ENCODE peak calls at places on chromosomes 4 and X, in four cellular contexts. One of them, this sample, is unnamed.

GRCh38 chrX:19709812-19710518 is 177.4 kb downstream of the SH3KBP1 start:
- DNase-seq in mucosa of descending colon: no peak
- DNase-seq in colonic mucosa: no peak
- DNase-seq in WTC11: no peak
- DNase-seq in this sample: no peak

GRCh38 chr4:142095886-142096605 is 459.7 kb downstream of the IL15 start:
- DNase-seq in mucosa of descending colon: no peak
- DNase-seq in colonic mucosa: no peak
- DNase-seq in WTC11: no peak
- DNase-seq in this sample: no peak

GRCh38 chr4:8819421-8820177 is 52.0 kb downstream of the HMX1 start:
- DNase-seq in mucosa of descending colon: no peak
- DNase-seq in colonic mucosa: no peak
- DNase-seq in WTC11: no peak
- DNase-seq in this sample: no peak

GRCh38 chr4:41216294-41217019 is 2.1 kb upstream of the APBB2 start:
- DNase-seq in mucosa of descending colon: peak
- DNase-seq in colonic mucosa: peak
- DNase-seq in WTC11: peak
- DNase-seq in this sample: peak

GRCh38 chr4:87240341-87240740 is 19.9 kb upstream of the KLHL8 start:
- DNase-seq in mucosa of descending colon: no peak
- DNase-seq in colonic mucosa: no peak
- DNase-seq in WTC11: no peak
- DNase-seq in this sample: no peak

GRCh38 chrX:71366674-71367256 is 608 bp downstream of the TAF1 start:
- DNase-seq in mucosa of descending colon: peak
- DNase-seq in colonic mucosa: peak
- DNase-seq in WTC11: peak
- DNase-seq in this sample: no peak

GRCh38 chrX:141760761-141761160 is 62.2 kb upstream of the SPANXD start:
- DNase-seq in mucosa of descending colon: no peak
- DNase-seq in colonic mucosa: no peak
- DNase-seq in WTC11: no peak
- DNase-seq in this sample: no peak

GRCh38 chrX:46665232-46666162 is 91.9 kb downstream of the CHST7 start:
- DNase-seq in mucosa of descending colon: no peak
- DNase-seq in colonic mucosa: no peak
- DNase-seq in WTC11: no peak
- DNase-seq in this sample: no peak

GRCh38 chrX:150548684-150549083 is 19.7 kb upstream of the MTM1 start:
- DNase-seq in mucosa of descending colon: no peak
- DNase-seq in colonic mucosa: no peak
- DNase-seq in WTC11: no peak
- DNase-seq in this sample: no peak

GRCh38 chr4:141140271-141141205 is 7.3 kb upstream of the RNF150 start:
- DNase-seq in mucosa of descending colon: no peak
- DNase-seq in colonic mucosa: no peak
- DNase-seq in WTC11: no peak
- DNase-seq in this sample: no peak

GRCh38 chrX:139559383-139560042 is 29.0 kb downstream of the F9 start:
- DNase-seq in mucosa of descending colon: no peak
- DNase-seq in colonic mucosa: peak
- DNase-seq in WTC11: peak
- DNase-seq in this sample: peak

GRCh38 chr4:48602222-48602621 is 112.2 kb downstream of the ZAR1 start:
- DNase-seq in mucosa of descending colon: no peak
- DNase-seq in colonic mucosa: no peak
- DNase-seq in WTC11: no peak
- DNase-seq in this sample: no peak

GRCh38 chrX:56978172-56978571 is 17.2 kb downstream of the SPIN3 start:
- DNase-seq in mucosa of descending colon: no peak
- DNase-seq in colonic mucosa: peak
- DNase-seq in WTC11: peak
- DNase-seq in this sample: peak

GRCh38 chr4:159451006-159451405 is 348.1 kb downstream of the RAPGEF2 start:
- DNase-seq in mucosa of descending colon: no peak
- DNase-seq in colonic mucosa: no peak
- DNase-seq in WTC11: no peak
- DNase-seq in this sample: no peak

GRCh38 chrX:109537324-109537665 is 651 bp downstream of the NXT2 start:
- DNase-seq in mucosa of descending colon: no peak
- DNase-seq in colonic mucosa: peak
- DNase-seq in WTC11: no peak
- DNase-seq in this sample: no peak

GRCh38 chr4:156774422-156774821 is 197.2 kb downstream of the PDGFC start:
- DNase-seq in mucosa of descending colon: no peak
- DNase-seq in colonic mucosa: no peak
- DNase-seq in WTC11: no peak
- DNase-seq in this sample: no peak

GRCh38 chr4:24840362-24840761 is 45.0 kb downstream of the SOD3 start:
- DNase-seq in mucosa of descending colon: no peak
- DNase-seq in colonic mucosa: no peak
- DNase-seq in WTC11: no peak
- DNase-seq in this sample: no peak

GRCh38 chr4:83248486-83248885 is 36.1 kb downstream of the COQ2 start:
- DNase-seq in mucosa of descending colon: no peak
- DNase-seq in colonic mucosa: peak
- DNase-seq in WTC11: no peak
- DNase-seq in this sample: no peak

GRCh38 chr4:39354178-39354503 is 12.0 kb downstream of the RFC1 start:
- DNase-seq in mucosa of descending colon: no peak
- DNase-seq in colonic mucosa: no peak
- DNase-seq in WTC11: no peak
- DNase-seq in this sample: no peak

GRCh38 chrX:135425026-135425425 is 3.3 kb downstream of the SMIM10L2A start:
- DNase-seq in mucosa of descending colon: peak
- DNase-seq in colonic mucosa: no peak
- DNase-seq in WTC11: no peak
- DNase-seq in this sample: no peak

GRCh38 chrX:153829799-153830631 is at the start of gene PDZD4:
- DNase-seq in mucosa of descending colon: no peak
- DNase-seq in colonic mucosa: no peak
- DNase-seq in WTC11: peak
- DNase-seq in this sample: peak

GRCh38 chr4:78645853-78646757 is 94.5 kb downstream of the ANXA3 start:
- DNase-seq in mucosa of descending colon: peak
- DNase-seq in colonic mucosa: peak
- DNase-seq in WTC11: no peak
- DNase-seq in this sample: no peak

GRCh38 chrX:150487369-150488094 is 80.9 kb upstream of the MTM1 start:
- DNase-seq in mucosa of descending colon: no peak
- DNase-seq in colonic mucosa: no peak
- DNase-seq in WTC11: no peak
- DNase-seq in this sample: no peak

GRCh38 chr4:162163892-162164759 is at the start of gene FSTL5:
- DNase-seq in mucosa of descending colon: peak
- DNase-seq in colonic mucosa: peak
- DNase-seq in WTC11: peak
- DNase-seq in this sample: peak

GRCh38 chrX:134990475-134991473 is at the start of gene SMIM10:
- DNase-seq in mucosa of descending colon: peak
- DNase-seq in colonic mucosa: peak
- DNase-seq in WTC11: peak
- DNase-seq in this sample: no peak

GRCh38 chrX:149948001-149948400 is 9.7 kb upstream of the EOLA2 start:
- DNase-seq in mucosa of descending colon: no peak
- DNase-seq in colonic mucosa: no peak
- DNase-seq in WTC11: no peak
- DNase-seq in this sample: no peak

GRCh38 chrX:44314259-44314734 is 29.2 kb downstream of the EFHC2 start:
- DNase-seq in mucosa of descending colon: no peak
- DNase-seq in colonic mucosa: peak
- DNase-seq in WTC11: peak
- DNase-seq in this sample: no peak

GRCh38 chrX:65644621-65645287 is 22.7 kb upstream of the MSN start:
- DNase-seq in mucosa of descending colon: peak
- DNase-seq in colonic mucosa: peak
- DNase-seq in WTC11: no peak
- DNase-seq in this sample: no peak

GRCh38 chr4:140049924-140050681 is 103.9 kb downstream of the MAML3 start:
- DNase-seq in mucosa of descending colon: no peak
- DNase-seq in colonic mucosa: no peak
- DNase-seq in WTC11: peak
- DNase-seq in this sample: peak

GRCh38 chr4:119113033-119113655 is 22.5 kb upstream of the MYOZ2 start:
- DNase-seq in mucosa of descending colon: no peak
- DNase-seq in colonic mucosa: no peak
- DNase-seq in WTC11: no peak
- DNase-seq in this sample: no peak

GRCh38 chrX:134254511-134254910 is 17.5 kb downstream of the CCDC160 start:
- DNase-seq in mucosa of descending colon: no peak
- DNase-seq in colonic mucosa: no peak
- DNase-seq in WTC11: no peak
- DNase-seq in this sample: no peak

GRCh38 chrX:46244451-46244850 is 300.8 kb downstream of the ZNF674 start:
- DNase-seq in mucosa of descending colon: no peak
- DNase-seq in colonic mucosa: no peak
- DNase-seq in WTC11: no peak
- DNase-seq in this sample: no peak

GRCh38 chr4:125522588-125522987 is 207.8 kb downstream of the FAT4 start:
- DNase-seq in mucosa of descending colon: no peak
- DNase-seq in colonic mucosa: no peak
- DNase-seq in WTC11: no peak
- DNase-seq in this sample: no peak

GRCh38 chr4:6782846-6783110 is 251 bp downstream of the KIAA0232 start:
- DNase-seq in mucosa of descending colon: no peak
- DNase-seq in colonic mucosa: no peak
- DNase-seq in WTC11: no peak
- DNase-seq in this sample: no peak

GRCh38 chr4:112523008-112523440 is 7.0 kb upstream of the NEUROG2 start:
- DNase-seq in mucosa of descending colon: no peak
- DNase-seq in colonic mucosa: no peak
- DNase-seq in WTC11: peak
- DNase-seq in this sample: peak
- TF ChIP-seq CTCF in mucosa of descending colon: no peak
- TF ChIP-seq CTCF in colonic mucosa: no peak
- TF ChIP-seq CTCF in WTC11: no peak
- TF ChIP-seq CTCF in this sample: peak

GRCh38 chrX:40538391-40538790 is 42.4 kb upstream of the ATP6AP2 start:
- DNase-seq in mucosa of descending colon: no peak
- DNase-seq in colonic mucosa: no peak
- DNase-seq in WTC11: no peak
- DNase-seq in this sample: no peak

GRCh38 chrX:40537310-40537709 is 43.5 kb upstream of the ATP6AP2 start:
- DNase-seq in mucosa of descending colon: no peak
- DNase-seq in colonic mucosa: no peak
- DNase-seq in WTC11: no peak
- DNase-seq in this sample: no peak

GRCh38 chrX:40542208-40542607 is 38.6 kb upstream of the ATP6AP2 start:
- DNase-seq in mucosa of descending colon: no peak
- DNase-seq in colonic mucosa: no peak
- DNase-seq in WTC11: no peak
- DNase-seq in this sample: no peak

GRCh38 chrX:40542972-40543371 is 37.8 kb upstream of the ATP6AP2 start:
- DNase-seq in mucosa of descending colon: no peak
- DNase-seq in colonic mucosa: no peak
- DNase-seq in WTC11: no peak
- DNase-seq in this sample: no peak

GRCh38 chrX:40539214-40540142 is 41.3 kb upstream of the ATP6AP2 start:
- DNase-seq in mucosa of descending colon: peak
- DNase-seq in colonic mucosa: peak
- DNase-seq in WTC11: peak
- DNase-seq in this sample: peak
- TF ChIP-seq CTCF in mucosa of descending colon: no peak
- TF ChIP-seq CTCF in colonic mucosa: peak
- TF ChIP-seq CTCF in WTC11: no peak
- TF ChIP-seq CTCF in this sample: peak

GRCh38 chr4:146255463-146255862 is 41.1 kb downstream of the REELD1 start:
- DNase-seq in mucosa of descending colon: no peak
- DNase-seq in colonic mucosa: no peak
- DNase-seq in WTC11: no peak
- DNase-seq in this sample: no peak
- TF ChIP-seq CTCF in mucosa of descending colon: no peak
- TF ChIP-seq CTCF in colonic mucosa: no peak
- TF ChIP-seq CTCF in WTC11: no peak
- TF ChIP-seq CTCF in this sample: no peak

DNA sequence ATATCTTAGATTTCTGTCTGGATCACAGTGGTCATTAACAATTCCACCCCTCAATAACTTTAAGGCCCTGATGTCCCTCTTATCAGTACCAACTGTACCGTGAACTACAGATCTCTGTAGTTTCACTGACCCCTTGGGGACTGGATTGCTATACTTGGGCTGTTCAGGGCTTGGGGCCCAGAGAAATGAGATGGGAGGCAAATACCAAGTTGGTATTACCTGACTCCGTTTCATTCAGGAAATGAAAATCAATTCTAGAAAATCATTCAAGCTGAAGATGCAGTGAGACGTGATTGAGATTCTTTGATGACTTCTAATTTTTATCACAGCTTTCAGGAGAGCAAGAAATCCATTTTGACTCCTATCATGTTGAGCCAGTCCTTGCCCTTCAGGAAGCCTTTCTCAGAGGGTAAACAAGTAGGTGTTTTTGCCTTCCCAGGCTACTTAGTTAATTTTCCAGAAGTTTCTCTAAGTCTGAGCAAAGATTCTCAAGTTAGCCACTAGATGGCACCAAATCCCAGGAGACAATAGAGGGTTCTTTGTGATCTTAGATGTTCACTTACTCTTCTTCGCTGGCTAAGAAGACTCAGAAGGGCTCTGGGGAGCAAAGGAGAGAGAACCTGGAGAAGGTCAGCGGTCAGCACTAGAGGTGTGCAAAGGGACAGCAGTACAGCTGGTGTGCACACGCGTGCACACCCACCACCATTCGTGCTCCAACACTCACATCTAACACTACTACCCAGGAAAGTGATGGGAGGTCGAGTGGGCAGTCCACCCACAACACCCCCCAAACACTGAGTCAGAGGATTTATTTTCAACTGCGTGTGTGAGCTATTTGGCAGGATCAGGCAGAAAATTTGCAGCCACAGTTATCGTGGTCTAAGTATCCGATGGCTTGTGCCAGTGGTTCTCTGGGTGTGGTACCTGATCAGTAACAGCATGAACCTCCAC is 7.4 kb downstream of the HNRNPH2 start:
- DNase-seq in mucosa of descending colon: no peak
- DNase-seq in colonic mucosa: peak
- DNase-seq in WTC11: no peak
- DNase-seq in this sample: peak
- TF ChIP-seq CTCF in mucosa of descending colon: peak
- TF ChIP-seq CTCF in colonic mucosa: peak
- TF ChIP-seq CTCF in WTC11: peak
- TF ChIP-seq CTCF in this sample: peak

DNA sequence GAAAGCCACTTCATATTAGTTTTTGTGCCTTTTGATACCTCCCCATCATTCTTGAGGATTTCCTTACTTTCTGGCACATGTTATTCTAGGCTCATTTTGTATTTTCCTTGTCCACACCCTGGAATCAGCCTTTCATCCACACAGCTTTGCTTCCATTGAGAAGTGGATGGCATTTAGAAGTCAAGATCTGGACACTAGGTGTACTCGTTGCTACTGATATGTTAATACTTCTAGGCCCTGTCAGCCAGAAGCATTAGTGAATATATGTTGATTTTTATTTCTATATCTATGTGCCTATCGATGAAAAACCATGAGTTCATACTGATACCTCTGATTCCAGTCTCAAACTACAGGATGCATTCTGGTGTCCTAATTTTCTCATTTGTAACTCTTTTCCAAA is 73.2 kb downstream of the ARHGAP24 start:
- DNase-seq in mucosa of descending colon: no peak
- DNase-seq in colonic mucosa: no peak
- DNase-seq in WTC11: no peak
- DNase-seq in this sample: no peak
- TF ChIP-seq CTCF in mucosa of descending colon: no peak
- TF ChIP-seq CTCF in colonic mucosa: no peak
- TF ChIP-seq CTCF in WTC11: no peak
- TF ChIP-seq CTCF in this sample: no peak

This sample was measured in GM13977.